ENCODE peak calls at places on chromosome 2, in eight cellular contexts. One of them, this sample, is unnamed.

GRCh38 chr2:203237501-203238238 is 1.1 kb upstream of the CYP20A1 start:
- DNase-seq in WERI-Rb-1: no peak
- DNase-seq in sigmoid colon: no peak
- DNase-seq in transverse colon: no peak
- DNase-seq in cardiac muscle cell: no peak
- DNase-seq in heart right ventricle: no peak
- DNase-seq in lower lobe of right lung: no peak
- DNase-seq in heart left ventricle: no peak
- DNase-seq in this sample: no peak

GRCh38 chr2:237858294-237859081 is 935 bp upstream of the RAMP1 start:
- DNase-seq in lower lobe of right lung: no peak
- DNase-seq in cardiac muscle cell: peak; percentile 90
- DNase-seq in heart right ventricle: peak; percentile 47
- DNase-seq in heart left ventricle: peak; percentile 80
- DNase-seq in transverse colon: peak; percentile 64
- DNase-seq in sigmoid colon: peak; percentile 92
- DNase-seq in WERI-Rb-1: peak; percentile 81
- DNase-seq in this sample: peak; percentile 89

GRCh38 chr2:24201496-24201895 is 26.6 kb downstream of the FAM228A start:
- DNase-seq in sigmoid colon: no peak
- DNase-seq in heart left ventricle: peak; percentile 45
- DNase-seq in lower lobe of right lung: no peak
- DNase-seq in WERI-Rb-1: no peak
- DNase-seq in heart right ventricle: no peak
- DNase-seq in transverse colon: no peak
- DNase-seq in cardiac muscle cell: no peak
- DNase-seq in this sample: no peak

GRCh38 chr2:60550151-60550983 is 3.1 kb downstream of the BCL11A start:
- DNase-seq in sigmoid colon: peak; percentile 89
- DNase-seq in WERI-Rb-1: peak; percentile 93
- DNase-seq in heart right ventricle: peak; percentile 52
- DNase-seq in heart left ventricle: peak; percentile 67
- DNase-seq in cardiac muscle cell: peak; percentile 90
- DNase-seq in transverse colon: peak; percentile 87
- DNase-seq in lower lobe of right lung: peak; percentile 85
- DNase-seq in this sample: peak; percentile 90

GRCh38 chr2:29335391-29335790 is 220.2 kb downstream of the CLIP4 start:
- DNase-seq in WERI-Rb-1: no peak
- DNase-seq in sigmoid colon: no peak
- DNase-seq in transverse colon: no peak
- DNase-seq in cardiac muscle cell: no peak
- DNase-seq in heart left ventricle: no peak
- DNase-seq in lower lobe of right lung: no peak
- DNase-seq in heart right ventricle: no peak
- DNase-seq in this sample: peak; percentile 31

GRCh38 chr2:128868686-128869551 is 550.3 kb upstream of the HS6ST1 start:
- DNase-seq in cardiac muscle cell: peak; percentile 60
- DNase-seq in sigmoid colon: no peak
- DNase-seq in lower lobe of right lung: no peak
- DNase-seq in heart right ventricle: no peak
- DNase-seq in heart left ventricle: no peak
- DNase-seq in transverse colon: no peak
- DNase-seq in WERI-Rb-1: no peak
- DNase-seq in this sample: no peak

GRCh38 chr2:196502413-196502812 is 137.1 kb upstream of the CCDC150 start:
- DNase-seq in heart left ventricle: no peak
- DNase-seq in WERI-Rb-1: no peak
- DNase-seq in sigmoid colon: no peak
- DNase-seq in cardiac muscle cell: no peak
- DNase-seq in heart right ventricle: no peak
- DNase-seq in lower lobe of right lung: no peak
- DNase-seq in transverse colon: no peak
- DNase-seq in this sample: no peak

GRCh38 chr2:68653538-68653982 is 10.2 kb downstream of the PROKR1 start:
- DNase-seq in WERI-Rb-1: no peak
- DNase-seq in heart right ventricle: no peak
- DNase-seq in sigmoid colon: no peak
- DNase-seq in transverse colon: peak; percentile 6
- DNase-seq in lower lobe of right lung: no peak
- DNase-seq in cardiac muscle cell: peak; percentile 95
- DNase-seq in heart left ventricle: no peak
- DNase-seq in this sample: peak; percentile 48

GRCh38 chr2:150255528-150255927 is 231.9 kb downstream of the RND3 start:
- DNase-seq in transverse colon: no peak
- DNase-seq in heart left ventricle: no peak
- DNase-seq in WERI-Rb-1: no peak
- DNase-seq in lower lobe of right lung: no peak
- DNase-seq in heart right ventricle: no peak
- DNase-seq in cardiac muscle cell: peak; percentile 37
- DNase-seq in sigmoid colon: no peak
- DNase-seq in this sample: no peak

GRCh38 chr2:170885130-170885791 is 43.8 kb upstream of the GORASP2 start:
- DNase-seq in heart left ventricle: no peak
- DNase-seq in sigmoid colon: no peak
- DNase-seq in WERI-Rb-1: no peak
- DNase-seq in lower lobe of right lung: no peak
- DNase-seq in cardiac muscle cell: no peak
- DNase-seq in transverse colon: no peak
- DNase-seq in heart right ventricle: no peak
- DNase-seq in this sample: no peak

GRCh38 chr2:11028407-11028916 is 116.7 kb downstream of the KCNF1 start:
- DNase-seq in lower lobe of right lung: no peak
- DNase-seq in sigmoid colon: no peak
- DNase-seq in heart left ventricle: no peak
- DNase-seq in WERI-Rb-1: peak; percentile 49
- DNase-seq in transverse colon: no peak
- DNase-seq in cardiac muscle cell: no peak
- DNase-seq in heart right ventricle: no peak
- DNase-seq in this sample: no peak

GRCh38 chr2:174764281-174765063 is at the start of gene CHRNA1:
- DNase-seq in WERI-Rb-1: peak; percentile 71
- DNase-seq in heart left ventricle: no peak
- DNase-seq in transverse colon: no peak
- DNase-seq in heart right ventricle: no peak
- DNase-seq in cardiac muscle cell: peak; percentile 40
- DNase-seq in lower lobe of right lung: no peak
- DNase-seq in sigmoid colon: no peak
- DNase-seq in this sample: peak; percentile 95

GRCh38 chr2:120132691-120133090 is 90.5 kb downstream of the TMEM185B start:
- DNase-seq in sigmoid colon: no peak
- DNase-seq in lower lobe of right lung: no peak
- DNase-seq in heart right ventricle: no peak
- DNase-seq in cardiac muscle cell: no peak
- DNase-seq in WERI-Rb-1: no peak
- DNase-seq in heart left ventricle: no peak
- DNase-seq in transverse colon: no peak
- DNase-seq in this sample: no peak

GRCh38 chr2:108383146-108383830 is 5.5 kb downstream of the SULT1C4 start:
- DNase-seq in heart left ventricle: no peak
- DNase-seq in WERI-Rb-1: no peak
- DNase-seq in sigmoid colon: no peak
- DNase-seq in transverse colon: no peak
- DNase-seq in cardiac muscle cell: no peak
- DNase-seq in heart right ventricle: no peak
- DNase-seq in lower lobe of right lung: no peak
- DNase-seq in this sample: no peak

GRCh38 chr2:236179653-236180500 is 11.7 kb upstream of the GBX2 start:
- DNase-seq in lower lobe of right lung: no peak
- DNase-seq in cardiac muscle cell: peak; percentile 67
- DNase-seq in WERI-Rb-1: no peak
- DNase-seq in transverse colon: no peak
- DNase-seq in heart right ventricle: no peak
- DNase-seq in heart left ventricle: no peak
- DNase-seq in sigmoid colon: peak; percentile 46
- DNase-seq in this sample: no peak

GRCh38 chr2:230885467-230886130 is 20.9 kb downstream of the ITM2C start:
- DNase-seq in cardiac muscle cell: peak; percentile 72
- DNase-seq in heart right ventricle: no peak
- DNase-seq in sigmoid colon: no peak
- DNase-seq in heart left ventricle: no peak
- DNase-seq in WERI-Rb-1: no peak
- DNase-seq in transverse colon: no peak
- DNase-seq in lower lobe of right lung: no peak
- DNase-seq in this sample: no peak

GRCh38 chr2:9961014-9961413 is 9.5 kb downstream of the GRHL1 start:
- DNase-seq in heart right ventricle: no peak
- DNase-seq in transverse colon: no peak
- DNase-seq in cardiac muscle cell: no peak
- DNase-seq in lower lobe of right lung: no peak
- DNase-seq in WERI-Rb-1: no peak
- DNase-seq in heart left ventricle: no peak
- DNase-seq in sigmoid colon: no peak
- DNase-seq in this sample: no peak

GRCh38 chr2:165629776-165630175 is 160.3 kb downstream of the CSRNP3 start:
- DNase-seq in sigmoid colon: no peak
- DNase-seq in heart left ventricle: no peak
- DNase-seq in lower lobe of right lung: no peak
- DNase-seq in WERI-Rb-1: no peak
- DNase-seq in transverse colon: no peak
- DNase-seq in cardiac muscle cell: no peak
- DNase-seq in heart right ventricle: no peak
- DNase-seq in this sample: no peak

GRCh38 chr2:43980902-43981301 is 14.9 kb downstream of the LRPPRC start:
- DNase-seq in cardiac muscle cell: no peak
- DNase-seq in sigmoid colon: no peak
- DNase-seq in heart right ventricle: no peak
- DNase-seq in WERI-Rb-1: no peak
- DNase-seq in lower lobe of right lung: no peak
- DNase-seq in transverse colon: no peak
- DNase-seq in heart left ventricle: no peak
- DNase-seq in this sample: no peak

GRCh38 chr2:191003405-191004309 is 10.3 kb downstream of the STAT1 start:
- DNase-seq in sigmoid colon: no peak
- DNase-seq in heart right ventricle: no peak
- DNase-seq in transverse colon: no peak
- DNase-seq in heart left ventricle: no peak
- DNase-seq in WERI-Rb-1: no peak
- DNase-seq in lower lobe of right lung: no peak
- DNase-seq in cardiac muscle cell: no peak
- DNase-seq in this sample: no peak
- H3K36me3 ChIP-seq in sigmoid colon: peaks cover 57% of the 10 kb centered on the region
- H3K36me3 ChIP-seq in heart right ventricle: no peaks in the 10 kb centered on the region
- H3K36me3 ChIP-seq in transverse colon: peaks cover 83% of the 10 kb centered on the region
- H3K36me3 ChIP-seq in heart left ventricle: peaks cover 100% of the 10 kb centered on the region
- H3K36me3 ChIP-seq in WERI-Rb-1: peaks cover 74% of the 10 kb centered on the region
- H3K36me3 ChIP-seq in lower lobe of right lung: peaks cover 100% of the 10 kb centered on the region
- H3K36me3 ChIP-seq in cardiac muscle cell: peaks cover 56% of the 10 kb centered on the region
- H3K36me3 ChIP-seq in this sample: peaks cover 100% of the 10 kb centered on the region

GRCh38 chr2:172600644-172601043 is 44.8 kb downstream of the PDK1 start:
- DNase-seq in heart right ventricle: no peak
- DNase-seq in cardiac muscle cell: peak; percentile 28
- DNase-seq in transverse colon: no peak
- DNase-seq in lower lobe of right lung: no peak
- DNase-seq in WERI-Rb-1: no peak
- DNase-seq in heart left ventricle: no peak
- DNase-seq in sigmoid colon: no peak
- DNase-seq in this sample: no peak

GRCh38 chr2:172596776-172597175 is 40.9 kb downstream of the PDK1 start:
- DNase-seq in heart right ventricle: no peak
- DNase-seq in WERI-Rb-1: no peak
- DNase-seq in transverse colon: no peak
- DNase-seq in heart left ventricle: no peak
- DNase-seq in sigmoid colon: no peak
- DNase-seq in cardiac muscle cell: no peak
- DNase-seq in lower lobe of right lung: no peak
- DNase-seq in this sample: no peak

GRCh38 chr2:172599917-172600316 is 44.0 kb downstream of the PDK1 start:
- DNase-seq in WERI-Rb-1: no peak
- DNase-seq in sigmoid colon: no peak
- DNase-seq in heart right ventricle: no peak
- DNase-seq in cardiac muscle cell: no peak
- DNase-seq in transverse colon: no peak
- DNase-seq in lower lobe of right lung: no peak
- DNase-seq in heart left ventricle: no peak
- DNase-seq in this sample: no peak

DNA sequence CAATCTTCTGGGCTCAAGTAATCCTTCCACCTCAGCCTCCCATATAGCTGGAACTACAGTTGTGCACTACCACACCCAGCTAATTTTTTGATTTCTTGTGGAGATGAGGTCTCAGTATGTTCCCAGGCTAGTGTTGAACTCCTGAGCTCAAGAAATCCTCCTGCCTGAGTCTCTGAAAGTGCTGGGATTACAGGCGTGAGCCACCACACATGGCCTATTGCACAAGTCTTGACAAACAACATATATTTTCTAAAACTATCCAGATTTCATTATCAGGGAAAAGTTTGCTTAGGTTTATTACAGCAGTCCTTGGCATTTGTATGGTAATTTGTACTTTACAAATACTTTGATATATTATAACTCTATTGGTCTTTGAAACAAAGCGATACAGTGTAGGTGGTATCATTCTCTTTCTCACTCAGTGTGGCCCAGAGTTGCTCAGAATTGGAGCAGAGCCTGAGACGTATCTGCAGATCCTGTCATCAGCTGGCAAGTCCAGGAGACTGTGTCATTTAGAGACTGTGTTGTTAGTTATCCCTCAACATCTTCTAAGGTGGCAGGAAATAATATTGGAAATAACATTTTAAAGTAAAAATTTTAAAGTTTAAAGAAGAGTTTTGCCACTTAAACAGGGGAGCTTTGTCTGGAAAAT is 41.4 kb downstream of the PDK1 start:
- DNase-seq in heart left ventricle: no peak
- DNase-seq in heart right ventricle: no peak
- DNase-seq in WERI-Rb-1: no peak
- DNase-seq in cardiac muscle cell: peak; percentile 16
- DNase-seq in sigmoid colon: no peak
- DNase-seq in lower lobe of right lung: no peak
- DNase-seq in transverse colon: no peak
- DNase-seq in this sample: no peak
- H3K27ac ChIP-seq in heart left ventricle: no peak overlapping the region
- H3K27ac ChIP-seq in heart right ventricle: no peak overlapping the region
- H3K27ac ChIP-seq in WERI-Rb-1: no peak overlapping the region
- H3K27ac ChIP-seq in cardiac muscle cell: peak overlapping the region; percentile 97
- H3K27ac ChIP-seq in sigmoid colon: no peak overlapping the region
- H3K27ac ChIP-seq in lower lobe of right lung: no peak overlapping the region
- H3K27ac ChIP-seq in transverse colon: no peak overlapping the region
- H3K27ac ChIP-seq in this sample: no peak overlapping the region

GRCh38 chr2:194380011-194380410 is 1277.0 kb upstream of the SLC39A10 start:
- DNase-seq in sigmoid colon: no peak
- DNase-seq in lower lobe of right lung: no peak
- DNase-seq in heart left ventricle: no peak
- DNase-seq in cardiac muscle cell: no peak
- DNase-seq in WERI-Rb-1: no peak
- DNase-seq in heart right ventricle: no peak
- DNase-seq in transverse colon: no peak
- DNase-seq in this sample: no peak
- H3K36me3 ChIP-seq in sigmoid colon: no peaks in the 10 kb centered on the region
- H3K36me3 ChIP-seq in lower lobe of right lung: no peaks in the 10 kb centered on the region
- H3K36me3 ChIP-seq in heart left ventricle: no peaks in the 10 kb centered on the region
- H3K36me3 ChIP-seq in cardiac muscle cell: no peaks in the 10 kb centered on the region
- H3K36me3 ChIP-seq in WERI-Rb-1: no peaks in the 10 kb centered on the region
- H3K36me3 ChIP-seq in heart right ventricle: no peaks in the 10 kb centered on the region
- H3K36me3 ChIP-seq in transverse colon: no peaks in the 10 kb centered on the region
- H3K36me3 ChIP-seq in this sample: no peaks in the 10 kb centered on the region

DNA sequence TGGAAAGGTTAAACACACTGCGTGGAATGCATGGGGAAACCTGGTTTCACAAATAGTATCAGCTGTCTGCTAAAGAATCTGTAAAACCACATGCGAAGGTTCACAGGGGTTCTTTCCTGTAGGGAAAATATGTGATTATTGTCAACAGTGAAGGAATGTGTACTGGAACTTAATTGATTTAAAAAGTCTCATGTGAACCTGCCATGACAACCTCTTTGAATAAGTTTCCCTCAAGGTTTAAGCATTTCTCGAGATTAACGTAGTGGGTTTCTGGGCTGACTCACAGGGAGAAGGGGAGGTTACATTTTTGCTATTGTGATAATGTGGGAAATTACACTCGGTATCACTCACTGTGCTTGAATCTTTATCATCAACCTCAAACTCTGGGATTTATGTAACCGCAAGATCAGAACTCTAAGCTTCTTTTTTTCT is 28.2 kb upstream of the IL1R1 start:
- DNase-seq in sigmoid colon: no peak
- DNase-seq in transverse colon: no peak
- DNase-seq in lower lobe of right lung: no peak
- DNase-seq in WERI-Rb-1: no peak
- DNase-seq in heart right ventricle: no peak
- DNase-seq in heart left ventricle: no peak
- DNase-seq in cardiac muscle cell: peak; percentile 91
- DNase-seq in this sample: no peak
- H3K27ac ChIP-seq in sigmoid colon: no peak overlapping the region
- H3K27ac ChIP-seq in transverse colon: no peak overlapping the region
- H3K27ac ChIP-seq in lower lobe of right lung: peak overlapping the region; percentile 22
- H3K27ac ChIP-seq in WERI-Rb-1: no peak overlapping the region
- H3K27ac ChIP-seq in heart right ventricle: no peak overlapping the region
- H3K27ac ChIP-seq in heart left ventricle: no peak overlapping the region
- H3K27ac ChIP-seq in cardiac muscle cell: no peak overlapping the region
- H3K27ac ChIP-seq in this sample: no peak overlapping the region